ENCODE peak calls at places on chromosome 19, in ten cellular contexts. A is RWPE2; V is endodermal cell; X is thoracic aorta; H is fibroblast of lung; U is CD8-positive, alpha-beta memory T cell; D is cardiac muscle cell; B is IMR-90; C is CD8-positive, alpha-beta T cell; Z is colonic mucosa. O is an unnamed sample.
A peak's percentile ranks its signal among the peaks of the same experiment; 100 is the strongest.

GRCh38 chr19:50669319-50670101 is 20.3 kb downstream of the C19orf81 start:
- DNase-seq in A (no peak), V (peak; percentile 71), X (no peak), H (peak; percentile 25), U (peak; percentile 27), D (peak; percentile 50), B (peak; percentile 15), C (peak; percentile 26), Z (peak; percentile 27), O (no peak)

GRCh38 chr19:44066305-44066704 is 5.7 kb upstream of the ZNF284 start:
- DNase-seq in A (no peak), V (no peak), X (no peak), H (no peak), U (no peak), D (no peak), B (no peak), C (no peak), Z (no peak), O (no peak)

GRCh38 chr19:4534836-4535658 is at the start of gene PLIN5:
- DNase-seq in A (no peak), V (peak; percentile 97), X (no peak), H (peak; percentile 47), U (peak; percentile 55), D (peak; percentile 79), B (peak; percentile 26), C (peak; percentile 34), Z (peak; percentile 87), O (peak; percentile 95)

GRCh38 chr19:19595171-19595701 is 23.3 kb downstream of the PBX4 start:
- DNase-seq in A (no peak), V (no peak), X (no peak), H (peak; percentile 73), U (no peak), D (peak; percentile 64), B (peak; percentile 47), C (no peak), Z (no peak), O (no peak)

GRCh38 chr19:14149509-14149994 is 13.2 kb upstream of the ASF1B start:
- DNase-seq in A (no peak), V (no peak), X (no peak), H (peak; percentile 51), U (peak; percentile 72), D (peak; percentile 82), B (no peak), C (peak; percentile 51), Z (peak; percentile 80), O (peak; percentile 80)

GRCh38 chr19:42519108-42519507 is 9.2 kb downstream of the CEACAM1 start:
- DNase-seq in A (no peak), V (no peak), X (no peak), H (no peak), U (no peak), D (no peak), B (no peak), C (no peak), Z (no peak), O (no peak)

GRCh38 chr19:3363841-3364500 is 2.4 kb upstream of the NFIC start:
- DNase-seq in A (no peak), V (peak; percentile 41), X (no peak), H (no peak), U (no peak), D (no peak), B (no peak), C (no peak), Z (no peak), O (peak; percentile 47)

GRCh38 chr19:30719189-30719990 is 347.2 kb downstream of the ZNF536 start:
- DNase-seq in A (no peak), V (peak; percentile 73), X (no peak), H (peak; percentile 18), U (no peak), D (peak; percentile 52), B (no peak), C (no peak), Z (peak; percentile 44), O (peak; percentile 72)

GRCh38 chr19:40802300-40803169 is 3.5 kb downstream of the EGLN2 start:
- DNase-seq in A (no peak), V (no peak), X (no peak), H (no peak), U (peak; percentile 26), D (peak; percentile 42), B (no peak), C (no peak), Z (peak; percentile 83), O (peak; percentile 66)

GRCh38 chr19:40804783-40805242 is 5.8 kb downstream of the EGLN2 start:
- DNase-seq in A (no peak), V (no peak), X (no peak), H (no peak), U (peak; percentile 31), D (no peak), B (no peak), C (no peak), Z (peak; percentile 25), O (no peak)

GRCh38 chr19:40801449-40802299 is 2.7 kb downstream of the EGLN2 start:
- DNase-seq in A (no peak), V (no peak), X (no peak), H (no peak), U (peak; percentile 15), D (no peak), B (no peak), C (no peak), Z (no peak), O (no peak)

GRCh38 chr19:40803857-40804782 is 5.1 kb downstream of the EGLN2 start:
- DNase-seq in A (no peak), V (peak; percentile 66), X (no peak), H (no peak), U (peak; percentile 85), D (no peak), B (no peak), C (peak; percentile 56), Z (peak; percentile 86), O (no peak)

GRCh38 chr19:40803170-40803856 is 4.3 kb downstream of the EGLN2 start:
- DNase-seq in A (no peak), V (no peak), X (no peak), H (no peak), U (no peak), D (no peak), B (no peak), C (no peak), Z (no peak), O (no peak)
- H3K4me1 ChIP-seq in A (peaks cover 31% of the 10 kb centered on the region), V (peaks cover 29% of the 10 kb centered on the region), X (peaks cover 80% of the 10 kb centered on the region), H (peaks cover 46% of the 10 kb centered on the region), U (peaks cover 85% of the 10 kb centered on the region), D (peaks cover 42% of the 10 kb centered on the region), B (peaks cover 37% of the 10 kb centered on the region), C (peaks cover 84% of the 10 kb centered on the region), Z (peaks cover 57% of the 10 kb centered on the region), O (peaks cover 66% of the 10 kb centered on the region)

GRCh38 chr19:33066543-33066942 is 1.9 kb upstream of the RHPN2 start:
- DNase-seq in A (no peak), V (no peak), X (no peak), H (no peak), U (no peak), D (no peak), B (no peak), C (no peak), Z (no peak), O (no peak)
- H3K4me1 ChIP-seq in A (peaks cover 8% of the 10 kb centered on the region), V (no peaks in the 10 kb centered on the region), X (peaks cover 10% of the 10 kb centered on the region), H (peaks cover 2% of the 10 kb centered on the region), U (no peaks in the 10 kb centered on the region), D (peaks cover 5% of the 10 kb centered on the region), B (no peaks in the 10 kb centered on the region), C (peaks cover 3% of the 10 kb centered on the region), Z (peaks cover 6% of the 10 kb centered on the region), O (no peaks in the 10 kb centered on the region)

DNA sequence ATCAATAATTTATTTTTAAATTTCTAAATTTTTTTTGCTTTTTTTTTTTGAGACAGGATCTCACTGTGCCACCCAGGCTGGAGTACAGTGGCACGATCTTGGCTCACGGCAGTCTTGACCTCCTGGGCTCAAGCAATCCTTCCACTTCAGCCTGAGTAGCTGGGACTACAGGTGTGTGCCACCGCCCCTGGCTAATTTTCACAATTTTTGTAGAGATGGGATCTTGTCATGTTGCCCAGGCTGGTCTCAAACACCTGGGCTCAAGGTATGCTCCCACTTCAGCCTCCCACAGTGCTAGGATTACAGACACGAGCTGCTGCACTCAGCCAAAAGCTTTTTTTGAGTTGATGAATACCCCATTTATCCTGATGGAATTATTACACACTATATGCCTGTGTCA is 50.8 kb downstream of the DPY19L3 start:
- DNase-seq in A (no peak), V (no peak), X (no peak), H (no peak), U (no peak), D (no peak), B (no peak), C (no peak), Z (no peak), O (no peak)
- H3K4me1 ChIP-seq in A (no peaks in the 10 kb centered on the region), V (no peaks in the 10 kb centered on the region), X (no peaks in the 10 kb centered on the region), H (no peaks in the 10 kb centered on the region), U (no peaks in the 10 kb centered on the region), D (peaks cover 7% of the 10 kb centered on the region), B (no peaks in the 10 kb centered on the region), C (no peaks in the 10 kb centered on the region), Z (no peaks in the 10 kb centered on the region), O (no peaks in the 10 kb centered on the region)

GRCh38 chr19:53875602-53876340 is 6.2 kb upstream of the PRKCG start:
- DNase-seq in A (no peak), V (no peak), X (no peak), H (no peak), U (no peak), D (no peak), B (no peak), C (no peak), Z (no peak), O (no peak)

GRCh38 chr19:53872762-53873161 is 5.1 kb downstream of the MYADM start:
- DNase-seq in A (no peak), V (peak; percentile 49), X (no peak), H (no peak), U (peak; percentile 26), D (no peak), B (no peak), C (no peak), Z (no peak), O (peak; percentile 31)

GRCh38 chr19:53874384-53874995 is 6.8 kb downstream of the MYADM start:
- DNase-seq in A (no peak), V (no peak), X (no peak), H (no peak), U (peak; percentile 59), D (no peak), B (no peak), C (no peak), Z (no peak), O (peak; percentile 28)

GRCh38 chr19:53871448-53871847 is 3.8 kb downstream of the MYADM start:
- DNase-seq in A (no peak), V (no peak), X (no peak), H (no peak), U (peak; percentile 43), D (no peak), B (no peak), C (no peak), Z (no peak), O (no peak)

DNA sequence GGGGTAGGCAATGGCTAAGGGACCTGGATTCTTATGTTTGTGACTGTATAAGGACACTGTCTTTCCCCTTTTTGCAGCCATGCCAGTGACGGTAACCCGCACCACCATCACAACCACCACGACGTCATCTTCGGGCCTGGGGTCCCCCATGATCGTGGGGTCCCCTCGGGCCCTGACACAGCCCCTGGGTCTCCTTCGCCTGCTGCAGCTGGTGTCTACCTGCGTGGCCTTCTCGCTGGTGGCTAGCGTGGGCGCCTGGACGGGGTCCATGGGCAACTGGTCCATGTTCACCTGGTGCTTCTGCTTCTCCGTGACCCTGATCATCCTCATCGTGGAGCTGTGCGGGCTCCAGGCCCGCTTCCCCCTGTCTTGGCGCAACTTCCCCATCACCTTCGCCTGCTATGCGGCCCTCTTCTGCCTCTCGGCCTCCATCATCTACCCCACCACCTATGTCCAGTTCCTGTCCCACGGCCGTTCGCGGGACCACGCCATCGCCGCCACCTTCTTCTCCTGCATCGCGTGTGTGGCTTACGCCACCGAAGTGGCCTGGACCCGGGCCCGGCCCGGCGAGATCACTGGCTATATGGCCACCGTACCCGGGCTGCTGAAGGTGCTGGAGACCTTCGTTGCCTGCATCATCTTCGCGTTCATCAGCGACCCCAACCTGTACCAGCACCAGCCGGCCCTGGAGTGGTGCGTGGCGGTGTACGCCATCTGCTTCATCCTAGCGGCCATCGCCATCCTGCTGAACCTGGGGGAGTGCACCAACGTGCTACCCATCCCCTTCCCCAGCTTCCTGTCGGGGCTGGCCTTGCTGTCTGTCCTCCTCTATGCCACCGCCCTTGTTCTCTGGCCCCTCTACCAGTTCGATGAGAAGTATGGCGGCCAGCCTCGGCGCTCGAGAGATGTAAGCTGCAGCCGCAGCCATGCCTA is 6.0 kb downstream of the MYADM start:
- DNase-seq in A (no peak), V (no peak), X (no peak), H (no peak), U (no peak), D (no peak), B (no peak), C (no peak), Z (no peak), O (no peak)
- H3K4me1 ChIP-seq in A (no peaks in the 10 kb centered on the region), V (no peaks in the 10 kb centered on the region), X (peaks cover 51% of the 10 kb centered on the region), H (peaks cover 2% of the 10 kb centered on the region), U (peaks cover 63% of the 10 kb centered on the region), D (no peaks in the 10 kb centered on the region), B (peaks cover under 1% of the 10 kb centered on the region), C (peaks cover 62% of the 10 kb centered on the region), Z (peaks cover 7% of the 10 kb centered on the region), O (no peaks in the 10 kb centered on the region)